ENCODE peak calls at places on chromosome 11, in ten cellular contexts. O, D, W, R, Z, B, A, M, E and L are unnamed samples.

GRCh38 chr11:104127828-104128227 is 36.1 kb downstream of the PDGFD start:
- DNase-seq in M (peak), W (no peak), R (no peak), Z (no peak), O (no peak), D (no peak), E (no peak), B (no peak), A (peak), L (no peak)

GRCh38 chr11:130272336-130272735 is 42.4 kb downstream of the ZBTB44 start:
- DNase-seq in R (no peak), W (no peak), D (no peak), Z (no peak), B (no peak), M (no peak), A (no peak), O (no peak), E (no peak), L (no peak)

GRCh38 chr11:7524831-7525230 is 11.0 kb downstream of the PPFIBP2 start:
- DNase-seq in E (no peak), M (no peak), O (no peak), B (no peak), D (no peak), W (no peak), A (no peak), R (no peak), Z (no peak), L (no peak)

GRCh38 chr11:123535401-123535800 is 105.3 kb downstream of the GRAMD1B start:
- DNase-seq in R (no peak), M (no peak), A (peak), D (no peak), E (no peak), Z (no peak), W (no peak), O (no peak), B (no peak), L (no peak)

GRCh38 chr11:98099371-98099770 is 921.4 kb upstream of the CNTN5 start:
- DNase-seq in B (no peak), R (no peak), A (peak), E (no peak), D (no peak), Z (no peak), W (no peak), O (no peak), M (no peak), L (no peak)

GRCh38 chr11:114783805-114784204 is 105.5 kb downstream of the NXPE2 start:
- DNase-seq in B (no peak), D (no peak), E (no peak), A (peak), O (no peak), W (no peak), M (no peak), R (no peak), Z (no peak), L (no peak)

GRCh38 chr11:58578136-58578634 is 678 bp upstream of the ZFP91 start:
- DNase-seq in Z (peak), E (peak), O (peak), D (peak), A (peak), R (peak), M (peak), B (peak), W (peak), L (peak)

GRCh38 chr11:100876826-100877545 is 189.9 kb downstream of the ARHGAP42 start:
- DNase-seq in B (no peak), D (no peak), O (no peak), A (peak), W (no peak), Z (peak), R (no peak), M (peak), E (peak), L (no peak)

GRCh38 chr11:65415499-65416340 is 6.9 kb upstream of the NEAT1 start:
- DNase-seq in W (peak), Z (no peak), E (no peak), A (no peak), R (no peak), D (no peak), B (peak), O (no peak), M (no peak), L (no peak)

GRCh38 chr11:105132716-105133511 is 6.7 kb downstream of the CARD18 start:
- DNase-seq in O (no peak), W (no peak), M (peak), D (no peak), E (peak), R (no peak), B (no peak), Z (peak), A (peak), L (no peak)

GRCh38 chr11:114251797-114252327 is 44.3 kb upstream of the NNMT start:
- DNase-seq in W (no peak), B (peak), M (no peak), A (no peak), R (no peak), D (no peak), Z (no peak), O (no peak), E (no peak), L (no peak)

GRCh38 chr11:9347100-9347499 is 32.7 kb upstream of the TMEM41B start:
- DNase-seq in Z (no peak), E (no peak), R (no peak), M (no peak), O (no peak), W (no peak), B (no peak), A (peak), D (no peak), L (no peak)

GRCh38 chr11:62542111-62542745 is 4.4 kb downstream of the AHNAK start:
- DNase-seq in B (no peak), A (no peak), W (no peak), R (no peak), O (no peak), E (no peak), D (no peak), Z (no peak), M (peak), L (no peak)

GRCh38 chr11:23727821-23728220 is 769.0 kb upstream of the LUZP2 start:
- DNase-seq in D (no peak), E (no peak), Z (peak), R (no peak), M (peak), W (no peak), A (peak), O (no peak), B (no peak), L (no peak)

GRCh38 chr11:1896895-1897294 is 5.2 kb upstream of the PRR33 start:
- DNase-seq in O (no peak), M (no peak), E (no peak), A (no peak), B (no peak), W (no peak), R (no peak), D (no peak), Z (no peak), L (no peak)